ENCODE peak calls at places on chromosomes 7 and 10, in eight cellular contexts. J is left ventricle myocardium inferior, B is aorta, E is Panc1, W is astrocyte, R is fibroblast of lung, U is adrenal gland, M is stomach. L is an unnamed sample. For H3K4me1 and H3K9me3, the result is how much of the 10 kb centered on the place peaks cover.

GRCh38 chr10:59073456-59074053 is 102.9 kb upstream of the PHYHIPL start:
- DNase-seq in W (no peak), B (no peak), U (no peak), E (no peak), M (no peak), R (no peak), J (no peak), L (no peak)

GRCh38 chr7:115822801-115823200 is 207.8 kb downstream of the TFEC start:
- DNase-seq in E (no peak), J (no peak), M (no peak), U (no peak), R (peak), B (no peak), W (no peak), L (no peak)

GRCh38 chr10:29078919-29079318 is 210.0 kb upstream of the LYZL1 start:
- DNase-seq in B (no peak), R (no peak), J (no peak), E (no peak), U (no peak), M (no peak), W (no peak), L (no peak)

GRCh38 chr10:34654211-34654610 is 160.9 kb downstream of the PARD3 start:
- DNase-seq in E (no peak), B (no peak), U (no peak), W (no peak), R (no peak), J (no peak), M (no peak), L (no peak)

GRCh38 chr7:69395072-69395714 is 203.1 kb upstream of the AUTS2 start:
- DNase-seq in J (no peak), B (no peak), M (no peak), W (peak), R (peak), E (no peak), U (no peak), L (no peak)

GRCh38 chr10:60894816-60895215 is 49.2 kb downstream of the RHOBTB1 start:
- DNase-seq in U (no peak), B (no peak), J (no peak), E (no peak), W (no peak), R (no peak), M (no peak), L (no peak)

GRCh38 chr10:104273899-104274575 is 5.1 kb downstream of the GSTO2 start:
- DNase-seq in W (no peak), R (no peak), M (no peak), J (no peak), U (no peak), B (no peak), E (no peak), L (no peak)

GRCh38 chr10:75189266-75190096 is 21.1 kb upstream of the VDAC2 start:
- DNase-seq in W (no peak), J (no peak), B (no peak), E (no peak), M (no peak), R (no peak), U (peak), L (no peak)

GRCh38 chr10:118965096-118965495 is 64.4 kb upstream of the NANOS1 start:
- DNase-seq in B (no peak), M (no peak), U (peak), R (no peak), W (no peak), E (no peak), J (no peak), L (no peak)

GRCh38 chr10:4451512-4451911 is 374.5 kb upstream of the AKR1E2 start:
- DNase-seq in W (no peak), B (no peak), R (no peak), E (no peak), U (no peak), J (no peak), M (no peak), L (no peak)

GRCh38 chr7:34281260-34281659 is 375.9 kb downstream of the BMPER start:
- DNase-seq in U (no peak), M (no peak), J (no peak), B (no peak), R (no peak), E (no peak), W (no peak), L (no peak)

GRCh38 chr10:107436568-107436967 is 272.1 kb upstream of the SORCS1 start:
- DNase-seq in B (no peak), M (no peak), E (no peak), W (no peak), J (no peak), U (no peak), R (no peak), L (no peak)

GRCh38 chr10:117391436-117392205 is 16.4 kb upstream of the PDZD8 start:
- DNase-seq in U (peak), R (peak), W (peak), M (no peak), E (no peak), J (peak), B (no peak), L (no peak)

GRCh38 chr10:115129752-115130151 is 36.6 kb downstream of the ATRNL1 start:
- DNase-seq in J (no peak), W (peak), M (no peak), R (peak), U (no peak), B (no peak), E (peak), L (no peak)

GRCh38 chr10:76453328-76453727 is 1021.9 kb downstream of the LRMDA start:
- DNase-seq in R (no peak), B (no peak), M (no peak), W (no peak), U (no peak), E (no peak), J (no peak), L (no peak)

GRCh38 chr10:6399241-6399701 is 180.8 kb downstream of the PRKCQ start:
- DNase-seq in E (no peak), W (peak), M (no peak), B (no peak), J (no peak), R (peak), U (no peak), L (no peak)

GRCh38 chr7:131072505-131073091 is 255.1 kb upstream of the MKLN1 start:
- DNase-seq in U (no peak), E (no peak), B (no peak), M (no peak), J (no peak), W (peak), R (peak), L (peak)

GRCh38 chr7:131068604-131069021 is 259.1 kb upstream of the MKLN1 start:
- DNase-seq in B (no peak), U (no peak), R (peak), W (peak), E (no peak), M (no peak), J (no peak), L (no peak)

GRCh38 chr7:131074043-131074442 is 253.6 kb upstream of the MKLN1 start:
- DNase-seq in E (no peak), B (no peak), M (no peak), R (no peak), U (no peak), J (no peak), W (no peak), L (no peak)

GRCh38 chr7:131074585-131074984 is 253.1 kb upstream of the MKLN1 start:
- DNase-seq in J (no peak), W (no peak), U (no peak), M (no peak), R (no peak), B (no peak), E (no peak), L (no peak)

GRCh38 chr7:131071786-131072504 is 255.7 kb upstream of the MKLN1 start:
- DNase-seq in W (peak), R (peak), M (peak), E (no peak), J (no peak), U (peak), B (no peak), L (peak)
- H3K4me1 ChIP-seq in W (under half), R (under half), M (under half), E (under half), J (half or more), U (under half), B (under half), L (under half)

GRCh38 chr7:64996305-64996704 is 5.5 kb upstream of the ZNF117 start:
- DNase-seq in B (no peak), W (no peak), R (no peak), E (no peak), J (no peak), U (no peak), M (no peak), L (no peak)

GRCh38 chr7:64990936-64991335 is at the start of gene ZNF117:
- DNase-seq in W (no peak), M (no peak), R (no peak), B (no peak), U (no peak), J (no peak), E (no peak), L (no peak)

GRCh38 chr7:64993901-64994300 is 3.1 kb upstream of the ZNF117 start:
- DNase-seq in W (no peak), M (no peak), R (no peak), B (no peak), U (no peak), E (no peak), J (no peak), L (no peak)

GRCh38 chr7:64990216-64990615 is 620 bp downstream of the ZNF117 start:
- DNase-seq in B (no peak), W (no peak), J (no peak), M (no peak), E (no peak), U (no peak), R (no peak), L (no peak)

DNA sequence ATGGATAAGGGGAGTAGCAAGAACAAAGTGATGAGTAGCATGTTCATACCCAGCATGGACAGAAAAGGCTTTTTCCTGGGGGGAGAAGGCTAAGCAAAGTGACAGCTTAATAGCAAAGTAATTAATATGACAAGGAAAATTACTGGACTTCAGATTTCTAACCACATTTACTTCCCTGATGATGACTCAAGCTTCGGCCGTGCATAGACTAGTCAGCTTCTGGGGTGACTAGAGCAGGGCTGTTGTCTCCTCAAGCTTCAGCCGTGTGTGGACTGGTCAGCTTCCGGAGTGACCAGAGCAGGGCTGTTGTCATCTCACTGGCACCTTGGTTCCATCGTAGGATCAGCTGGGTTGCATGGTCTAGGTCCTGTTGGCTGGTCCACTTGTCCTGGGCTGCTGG is 2.1 kb upstream of the ZNF117 start:
- DNase-seq in J (no peak), B (no peak), M (no peak), U (no peak), R (peak), E (no peak), W (peak), L (no peak)
- H3K9me3 ChIP-seq in J (half or more), B (under half), M (under half), U (under half), R (under half), E (under half), W (under half), L (under half)

DNA sequence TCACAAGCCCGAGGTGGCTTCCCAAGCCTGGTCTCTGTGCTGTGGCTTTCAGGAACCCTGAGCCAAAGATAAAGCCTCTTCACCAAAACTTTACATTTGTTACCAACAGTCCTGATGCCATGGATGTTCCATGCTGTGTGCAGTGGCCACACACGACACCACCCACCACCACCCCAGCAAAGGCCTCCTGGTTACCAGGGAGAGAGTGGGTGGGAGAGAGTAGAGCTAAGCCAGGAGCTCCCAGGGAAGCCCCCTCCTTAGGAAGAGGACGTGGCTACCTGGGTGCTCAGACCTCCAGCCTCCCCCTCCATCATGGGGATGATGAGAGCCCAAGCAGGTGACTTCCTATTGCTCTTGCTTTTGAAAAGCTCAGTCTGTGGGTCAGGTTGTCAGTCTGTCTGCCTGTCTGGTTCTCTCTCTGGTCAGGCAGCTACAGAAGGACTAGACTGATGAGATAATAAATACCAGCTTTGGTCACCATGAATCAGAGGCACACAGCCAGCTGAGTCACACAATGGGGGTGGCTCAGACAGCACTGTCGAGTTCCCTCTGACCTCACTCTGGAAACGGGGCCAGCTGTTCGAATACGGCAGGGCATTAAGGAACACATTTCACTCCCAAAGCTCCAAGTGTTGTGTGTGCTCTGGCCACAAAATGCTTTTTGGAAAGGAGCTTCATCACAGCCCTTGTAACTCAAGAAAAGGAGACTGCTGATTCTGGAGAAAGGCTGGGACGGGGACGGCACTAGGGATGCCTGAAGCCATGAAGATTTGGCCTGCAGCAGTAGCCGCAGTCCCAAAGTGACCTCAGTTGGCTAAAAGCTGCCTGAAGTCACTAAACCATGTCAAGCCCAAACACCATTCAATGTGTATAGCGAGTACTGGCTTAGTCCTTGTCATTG is 166.0 kb downstream of the FANK1 start:
- DNase-seq in W (peak), U (peak), R (peak), J (peak), E (peak), B (peak), M (peak), L (no peak)
- H3K4me1 ChIP-seq in W (half or more), U (under half), R (under half), J (under half), E (under half), B (under half), M (under half), L (under half)

DNA sequence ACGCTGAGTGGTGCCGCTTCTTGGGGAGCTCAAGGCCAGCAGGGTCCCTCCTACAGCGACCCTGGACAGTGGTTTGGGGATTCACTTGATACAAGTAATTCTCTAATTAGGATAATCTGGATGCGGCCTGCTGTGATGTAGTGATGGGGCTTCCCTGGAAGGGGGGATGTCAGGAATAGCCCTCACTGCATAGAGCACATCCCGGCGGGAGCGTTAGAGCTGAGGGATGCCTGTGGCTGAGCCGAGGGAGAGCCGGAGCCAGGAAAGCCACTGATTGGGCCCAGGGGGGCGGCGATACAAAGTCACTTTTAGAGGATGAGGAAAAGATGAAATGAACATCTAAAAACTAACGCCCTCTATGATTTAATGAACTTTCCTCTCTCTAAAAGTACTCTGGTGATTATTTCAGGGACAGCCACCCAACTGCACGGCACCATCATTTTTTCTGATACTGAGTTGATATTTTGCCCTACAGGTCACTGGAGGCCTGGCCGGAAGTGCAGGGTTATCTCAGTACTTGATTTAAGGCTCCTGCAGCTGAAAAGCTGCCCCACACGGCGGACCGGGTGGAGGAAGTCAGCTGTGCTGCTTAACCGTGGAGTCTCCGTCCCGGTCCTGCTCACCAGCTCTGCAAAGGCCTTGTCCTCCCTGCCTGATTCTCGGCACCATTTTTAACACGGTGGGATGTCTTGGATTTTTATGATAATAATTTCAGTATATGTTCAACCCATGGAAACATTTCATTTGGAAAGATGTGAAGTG is 518.8 kb downstream of the DNAJB6 start:
- DNase-seq in B (peak), E (no peak), M (no peak), R (no peak), U (no peak), W (no peak), J (peak), L (no peak)
- H3K9me3 ChIP-seq in B (under half), E (under half), M (under half), R (under half), U (under half), W (under half), J (under half), L (under half)

L was measured in HAP-1.